ENCODE peak calls at places on chromosome X, in seven cellular contexts. P is aorta, V is MM.1S, S is right lobe of liver, X is right cardiac atrium, O is SJSA1, J is heart left ventricle. K is an unnamed sample.

GRCh38 chrX:43693602-43694406 is 37.7 kb downstream of the MAOA start:
- DNase-seq in P (no peak), V (no peak), S (peak; percentile 56), X (no peak), O (no peak), J (no peak), K (no peak)

GRCh38 chrX:103536732-103537131 is 17.4 kb upstream of the RAB40A start:
- DNase-seq in P (no peak), V (no peak), S (no peak), X (no peak), O (no peak), J (no peak), K (no peak)

GRCh38 chrX:150683536-150684146 is 9.6 kb upstream of the MTMR1 start:
- DNase-seq in P (no peak), V (peak; percentile 35), S (no peak), X (no peak), O (peak; percentile 22), J (no peak), K (no peak)

GRCh38 chrX:70452143-70452733 is 7.6 kb downstream of the DLG3 start:
- DNase-seq in P (peak; percentile 87), V (peak; percentile 47), S (no peak), X (peak; percentile 79), O (peak; percentile 58), J (peak; percentile 46), K (no peak)

GRCh38 chrX:33434256-33435092 is 223.1 kb upstream of the DMD start:
- DNase-seq in P (no peak), V (peak; percentile 56), S (peak; percentile 48), X (peak; percentile 53), O (peak; percentile 9), J (peak; percentile 13), K (no peak)

GRCh38 chrX:338836-339400 is 20.3 kb upstream of the GTPBP6 start:
- DNase-seq in P (peak; percentile 71), V (no peak), S (no peak), X (peak; percentile 56), O (no peak), J (no peak), K (peak; percentile 74)

GRCh38 chrX:70301716-70302115 is 11.8 kb downstream of the KIF4A start:
- DNase-seq in P (no peak), V (no peak), S (no peak), X (no peak), O (no peak), J (no peak), K (no peak)

GRCh38 chrX:53831662-53832635 is 145.4 kb upstream of the HUWE1 start:
- DNase-seq in P (no peak), V (peak; percentile 30), S (peak; percentile 43), X (no peak), O (peak; percentile 7), J (no peak), K (no peak)

GRCh38 chrX:100864967-100865366 is 9.2 kb downstream of the NOX1 start:
- DNase-seq in P (no peak), V (no peak), S (no peak), X (no peak), O (no peak), J (no peak), K (no peak)

GRCh38 chrX:72021975-72022374 is 109.7 kb downstream of the RTL5 start:
- DNase-seq in P (peak; percentile 68), V (no peak), S (no peak), X (no peak), O (no peak), J (no peak), K (no peak)

GRCh38 chrX:133516691-133517090 is 101.4 kb upstream of the GPC4 start:
- DNase-seq in P (no peak), V (no peak), S (no peak), X (no peak), O (no peak), J (no peak), K (no peak)

GRCh38 chrX:42093756-42094155 is 170.4 kb upstream of the CASK start:
- DNase-seq in P (no peak), V (no peak), S (no peak), X (no peak), O (peak; percentile 31), J (no peak), K (no peak)

GRCh38 chrX:13120017-13120416 is 75.6 kb upstream of the FAM9C start:
- DNase-seq in P (no peak), V (no peak), S (peak; percentile 80), X (peak; percentile 57), O (peak; percentile 61), J (peak; percentile 31), K (no peak)

GRCh38 chrX:51834076-51834475 is 59.3 kb upstream of the MAGED1 start:
- DNase-seq in P (no peak), V (no peak), S (no peak), X (no peak), O (no peak), J (no peak), K (no peak)

GRCh38 chrX:24097741-24098140 is 43.0 kb downstream of the EIF2S3 start:
- DNase-seq in P (no peak), V (no peak), S (no peak), X (no peak), O (no peak), J (no peak), K (no peak)

GRCh38 chrX:79524642-79525041 is 157.5 kb upstream of the ITM2A start:
- DNase-seq in P (no peak), V (peak; percentile 60), S (no peak), X (no peak), O (no peak), J (no peak), K (no peak)

GRCh38 chrX:97882306-97882705 is 998.6 kb downstream of the RPA4 start:
- DNase-seq in P (no peak), V (no peak), S (no peak), X (no peak), O (no peak), J (no peak), K (no peak)

GRCh38 chrX:74349387-74349786 is 45.4 kb downstream of the ZCCHC13 start:
- DNase-seq in P (no peak), V (no peak), S (no peak), X (no peak), O (peak; percentile 28), J (no peak), K (no peak)

GRCh38 chrX:542179-542578 is 88.4 kb upstream of the SHOX start:
- DNase-seq in P (no peak), V (no peak), S (no peak), X (no peak), O (no peak), J (no peak), K (no peak)

GRCh38 chrX:119181491-119181890 is 53.9 kb upstream of the KIAA1210 start:
- DNase-seq in P (no peak), V (no peak), S (peak; percentile 55), X (no peak), O (no peak), J (no peak), K (no peak)

GRCh38 chrX:25007059-25008053 is 8.4 kb downstream of the ARX start:
- DNase-seq in P (no peak), V (no peak), S (no peak), X (peak; percentile 28), O (no peak), J (no peak), K (no peak)

GRCh38 chrX:13489451-13489850 is 80.0 kb upstream of the EGFL6 start:
- DNase-seq in P (peak; percentile 86), V (no peak), S (no peak), X (peak; percentile 61), O (peak; percentile 38), J (peak; percentile 21), K (no peak)

GRCh38 chrX:107571296-107571998 is 56.9 kb upstream of the PRPS1 start:
- DNase-seq in P (no peak), V (no peak), S (no peak), X (no peak), O (peak; percentile 66), J (no peak), K (peak; percentile 70)

GRCh38 chrX:13938053-13938765 is 91.5 kb downstream of the GEMIN8 start:
- DNase-seq in P (peak; percentile 80), V (peak; percentile 14), S (no peak), X (peak; percentile 62), O (no peak), J (no peak), K (no peak)

GRCh38 chrX:109475174-109475891 is 6.6 kb downstream of the GUCY2F start:
- DNase-seq in P (no peak), V (no peak), S (peak; percentile 31), X (peak; percentile 45), O (peak; percentile 14), J (peak; percentile 9), K (no peak)
- H3K4me3 ChIP-seq in P (no peak overlapping the region), V (no peak overlapping the region), S (no peak overlapping the region), X (peak overlapping the region; percentile 28), O (no peak overlapping the region), J (no peak overlapping the region), K (no peak overlapping the region)

DNA sequence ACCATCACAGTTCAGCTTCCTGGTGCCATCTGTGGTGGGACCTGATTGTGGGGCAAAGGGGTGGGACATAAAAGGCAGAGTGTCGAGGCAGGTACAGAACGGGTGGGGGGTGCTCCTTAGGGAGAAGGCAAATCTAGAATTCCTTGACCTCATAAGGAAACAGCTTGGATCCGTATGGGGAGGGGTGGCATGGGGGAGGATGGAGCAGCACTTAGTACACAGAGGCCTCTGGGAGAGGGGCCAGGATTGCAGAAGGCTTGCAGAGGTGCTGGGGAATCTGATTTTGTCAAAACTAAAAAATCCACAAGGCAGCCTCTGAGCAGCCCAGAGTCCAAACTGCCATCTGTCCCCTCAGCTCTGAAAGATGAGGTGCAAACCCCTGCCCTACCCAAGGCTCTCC is 2.3 kb upstream of the EMD start:
- DNase-seq in P (no peak), V (no peak), S (no peak), X (no peak), O (no peak), J (no peak), K (no peak)
- H3K27ac ChIP-seq in P (no peak overlapping the region), V (no peak overlapping the region), S (no peak overlapping the region), X (peak overlapping the region; percentile 30), O (no peak overlapping the region), J (no peak overlapping the region), K (peak overlapping the region; percentile 83)

GRCh38 chrX:114581528-114582263 is 2.2 kb upstream of the HTR2C start:
- DNase-seq in P (peak; percentile 58), V (no peak), S (no peak), X (peak; percentile 23), O (no peak), J (no peak), K (no peak)
- H3K4me3 ChIP-seq in P (no peak overlapping the region), V (no peak overlapping the region), S (no peak overlapping the region), X (peak overlapping the region; percentile 15), O (no peak overlapping the region), J (no peak overlapping the region), K (no peak overlapping the region)

GRCh38 chrX:129876734-129877395 is 29.1 kb upstream of the UTP14A start:
- DNase-seq in P (no peak), V (no peak), S (no peak), X (no peak), O (peak; percentile 75), J (no peak), K (no peak)

GRCh38 chrX:129872524-129872923 is 28.8 kb upstream of the ZDHHC9 start:
- DNase-seq in P (no peak), V (no peak), S (no peak), X (no peak), O (no peak), J (no peak), K (no peak)

GRCh38 chrX:129877401-129877800 is 28.6 kb upstream of the UTP14A start:
- DNase-seq in P (no peak), V (no peak), S (no peak), X (no peak), O (no peak), J (no peak), K (no peak)

DNA sequence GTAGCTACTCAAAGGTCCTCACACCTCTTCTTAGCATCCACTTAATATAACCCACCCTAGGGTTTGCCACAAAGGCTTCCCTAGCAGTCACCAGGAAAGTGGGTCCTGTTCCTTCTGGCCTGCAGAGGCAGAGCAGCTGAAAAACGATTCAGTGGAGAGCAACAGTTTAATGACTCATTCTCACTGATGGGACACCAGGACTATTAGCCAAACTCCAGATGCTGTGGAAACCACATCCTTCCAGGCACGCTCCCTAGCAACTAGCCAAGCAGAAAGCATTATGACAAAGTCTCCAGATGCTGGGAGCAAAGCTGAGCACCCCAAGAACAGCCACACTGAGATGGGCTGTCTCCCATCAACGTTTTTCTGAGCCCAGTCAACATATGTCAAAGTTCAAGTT is 30.3 kb upstream of the UTP14A start:
- DNase-seq in P (no peak), V (no peak), S (no peak), X (no peak), O (peak; percentile 34), J (no peak), K (no peak)
- H3K27ac ChIP-seq in P (no peak overlapping the region), V (no peak overlapping the region), S (no peak overlapping the region), X (no peak overlapping the region), O (peak overlapping the region; percentile 87), J (no peak overlapping the region), K (no peak overlapping the region)

K was measured in RWPE2.